ENCODE peak calls at places on chromosomes 11 and 22, in seven cellular contexts. G, H, I, F, Y, P and E are unnamed samples.

GRCh38 chr11:10742460-10743208 is 8.4 kb upstream of the CTR9 start:
- DNase-seq in G (peak; percentile 65), H (no peak), I (peak; percentile 23), F (no peak), Y (no peak), P (peak; percentile 84), E (peak; percentile 45)

GRCh38 chr22:39490135-39490798 is 11.8 kb upstream of the MIEF1 start:
- DNase-seq in G (peak; percentile 75), H (peak; percentile 67), I (no peak), F (peak; percentile 60), Y (peak; percentile 42), P (peak; percentile 72), E (peak; percentile 82)

GRCh38 chr11:44950625-44951472 is at the start of gene TP53I11:
- DNase-seq in G (peak; percentile 57), H (peak; percentile 79), I (no peak), F (peak; percentile 64), Y (peak; percentile 34), P (peak; percentile 74), E (peak; percentile 55)

GRCh38 chr11:71397328-71397860 is 50.8 kb downstream of the DHCR7 start:
- DNase-seq in G (no peak), H (no peak), I (no peak), F (no peak), Y (no peak), P (no peak), E (no peak)

GRCh38 chr11:86495341-86495740 is 120.7 kb downstream of the CCDC81 start:
- DNase-seq in G (no peak), H (no peak), I (no peak), F (no peak), Y (no peak), P (no peak), E (no peak)

GRCh38 chr11:65571420-65571819 is 918 bp upstream of the FAM89B start:
- DNase-seq in G (no peak), H (no peak), I (no peak), F (no peak), Y (no peak), P (no peak), E (no peak)

GRCh38 chr11:36311926-36312592 is 16.0 kb downstream of the PRR5L start:
- DNase-seq in G (peak; percentile 14), H (no peak), I (no peak), F (no peak), Y (no peak), P (peak; percentile 52), E (no peak)

GRCh38 chr11:83713701-83714100 is 427.5 kb upstream of the CCDC90B start:
- DNase-seq in G (peak; percentile 68), H (no peak), I (no peak), F (no peak), Y (no peak), P (peak; percentile 47), E (peak; percentile 67)

GRCh38 chr22:41094036-41094435 is 1.6 kb downstream of the EP300 start:
- DNase-seq in G (peak; percentile 49), H (no peak), I (no peak), F (peak; percentile 3), Y (no peak), P (peak; percentile 46), E (peak; percentile 60)

GRCh38 chr22:24331468-24332440 is 61.1 kb downstream of the SPECC1L start:
- DNase-seq in G (peak; percentile 32), H (no peak), I (no peak), F (no peak), Y (no peak), P (peak; percentile 39), E (peak; percentile 39)

GRCh38 chr11:627273-627585 is 248 bp upstream of the SCT start:
- DNase-seq in G (no peak), H (no peak), I (no peak), F (no peak), Y (no peak), P (no peak), E (no peak)

GRCh38 chr11:75596914-75597313 is 34.9 kb downstream of the SERPINH1 start:
- DNase-seq in G (no peak), H (no peak), I (no peak), F (no peak), Y (no peak), P (no peak), E (no peak)

GRCh38 chr11:58495906-58496305 is 12.0 kb downstream of the OR5B21 start:
- DNase-seq in G (no peak), H (no peak), I (no peak), F (no peak), Y (no peak), P (no peak), E (no peak)

GRCh38 chr22:19882446-19883381 is 28.0 kb upstream of the GNB1L start:
- DNase-seq in G (no peak), H (no peak), I (no peak), F (no peak), Y (no peak), P (no peak), E (no peak)

GRCh38 chr11:132780051-132780450 is 752.2 kb downstream of the OPCML start:
- DNase-seq in G (no peak), H (no peak), I (no peak), F (no peak), Y (no peak), P (no peak), E (peak; percentile 61)

GRCh38 chr11:2690261-2690575 is 9.6 kb downstream of the KCNQ1OT1 start:
- DNase-seq in G (no peak), H (no peak), I (no peak), F (no peak), Y (no peak), P (no peak), E (no peak)

GRCh38 chr11:131710511-131710910 is 340.1 kb downstream of the NTM start:
- DNase-seq in G (peak; percentile 25), H (no peak), I (no peak), F (no peak), Y (no peak), P (peak; percentile 45), E (no peak)

GRCh38 chr22:26679003-26679629 is 21.7 kb downstream of the MIAT start:
- DNase-seq in G (peak; percentile 72), H (peak; percentile 71), I (no peak), F (peak; percentile 52), Y (peak; percentile 27), P (peak; percentile 64), E (peak; percentile 85)

GRCh38 chr11:3861698-3862097 is 6.2 kb downstream of the STIM1 start:
- DNase-seq in G (no peak), H (no peak), I (no peak), F (no peak), Y (no peak), P (no peak), E (peak; percentile 58)

GRCh38 chr22:43197271-43197941 is 10.5 kb upstream of the TTLL12 start:
- DNase-seq in G (no peak), H (no peak), I (no peak), F (no peak), Y (no peak), P (peak; percentile 55), E (no peak)

GRCh38 chr22:37753746-37754145 is 54.0 kb upstream of the GCAT start:
- DNase-seq in G (no peak), H (no peak), I (no peak), F (no peak), Y (no peak), P (peak; percentile 36), E (no peak)

GRCh38 chr11:75773595-75774353 is 5.2 kb downstream of the DGAT2 start:
- DNase-seq in G (no peak), H (no peak), I (no peak), F (no peak), Y (no peak), P (no peak), E (no peak)

GRCh38 chr11:77411717-77412441 is 62.0 kb downstream of the PAK1 start:
- DNase-seq in G (peak; percentile 80), H (peak; percentile 80), I (peak; percentile 47), F (peak; percentile 68), Y (peak; percentile 48), P (peak; percentile 90), E (peak; percentile 91)

GRCh38 chr11:102237096-102237735 is 80.1 kb upstream of the BIRC3 start:
- DNase-seq in G (peak; percentile 71), H (no peak), I (peak; percentile 34), F (no peak), Y (no peak), P (peak; percentile 89), E (peak; percentile 55)

GRCh38 chr11:44726278-44727113 is at the start of gene TSPAN18:
- DNase-seq in G (no peak), H (peak; percentile 34), I (no peak), F (no peak), Y (no peak), P (no peak), E (no peak)

GRCh38 chr22:42901790-42902508 is 44.9 kb upstream of the ARFGAP3 start:
- DNase-seq in G (no peak), H (no peak), I (no peak), F (no peak), Y (no peak), P (no peak), E (no peak)

GRCh38 chr11:69243496-69244200 is 50.3 kb upstream of the MYEOV start:
- DNase-seq in G (no peak), H (no peak), I (no peak), F (no peak), Y (no peak), P (no peak), E (no peak)

GRCh38 chr22:42343136-42343484 is 72.7 kb upstream of the TCF20 start:
- DNase-seq in G (no peak), H (no peak), I (no peak), F (no peak), Y (no peak), P (peak; percentile 13), E (no peak)

GRCh38 chr11:31770011-31770410 is 41.1 kb downstream of the PAX6 start:
- DNase-seq in G (no peak), H (no peak), I (no peak), F (no peak), Y (no peak), P (no peak), E (no peak)

GRCh38 chr11:112277937-112278336 is 17.3 kb upstream of the PLET1 start:
- DNase-seq in G (no peak), H (no peak), I (peak; percentile 34), F (no peak), Y (no peak), P (peak; percentile 40), E (peak; percentile 59)